ENCODE peak calls at places on chromosomes 5 and 9, in eight cellular contexts. X is mucosa of descending colon; E is activated T-helper 9 cell treated with anti-CD3 and anti-CD28 coated beads, Interleukin-2, amount 50 U/mL, for 16 hours; J is NCI-H774; N is bronchial epithelial cell; U is T1000; Q is LoVo; W is WTC11. K is an unnamed sample.

GRCh38 chr5:372911-373709 is 51.6 kb downstream of the AHRR start:
- DNase-seq in Q (no peak), W (no peak), E (no peak), J (no peak), U (no peak), N (no peak), X (peak; percentile 32), K (no peak)

GRCh38 chr9:33510264-33511183 is 13.5 kb upstream of the ANKRD18B start:
- DNase-seq in J (peak; percentile 25), E (peak; percentile 3), X (peak; percentile 56), W (peak; percentile 54), U (peak; percentile 19), N (peak; percentile 44), Q (peak; percentile 52), K (peak; percentile 49)

GRCh38 chr5:78750281-78750680 is 101.7 kb upstream of the LHFPL2 start:
- DNase-seq in N (no peak), J (no peak), E (no peak), U (no peak), X (no peak), Q (no peak), W (no peak), K (no peak)

GRCh38 chr5:17395106-17395505 is 102.9 kb upstream of the TAF11L2 start:
- DNase-seq in U (no peak), E (no peak), N (no peak), W (no peak), X (no peak), Q (no peak), J (no peak), K (no peak)

GRCh38 chr5:169288066-169288753 is 12.7 kb downstream of the SLIT3 start:
- DNase-seq in J (no peak), U (no peak), W (no peak), X (no peak), N (no peak), E (no peak), Q (no peak), K (no peak)

GRCh38 chr9:129026442-129027223 is 1.5 kb downstream of the SH3GLB2 start:
- DNase-seq in J (no peak), E (no peak), W (peak; percentile 61), U (peak; percentile 11), N (no peak), Q (no peak), X (peak; percentile 64), K (no peak)

GRCh38 chr5:96175090-96175489 is 213.4 kb upstream of the ELL2 start:
- DNase-seq in X (no peak), U (no peak), E (no peak), W (no peak), N (no peak), J (no peak), Q (peak; percentile 28), K (peak; percentile 1)

GRCh38 chr9:87873607-87874319 is 8.9 kb upstream of the SPATA31E1 start:
- DNase-seq in J (no peak), W (no peak), X (peak; percentile 57), U (no peak), Q (no peak), E (no peak), N (no peak), K (no peak)

GRCh38 chr9:96139592-96140251 is 162.3 kb downstream of the HSD17B3 start:
- DNase-seq in J (no peak), N (peak; percentile 61), U (peak; percentile 3), X (peak; percentile 51), E (no peak), W (no peak), Q (no peak), K (no peak)

GRCh38 chr5:178940569-178941360 is at the start of gene ZNF454:
- DNase-seq in Q (no peak), U (peak; percentile 88), W (peak; percentile 94), N (peak; percentile 78), J (peak; percentile 6), E (no peak), X (peak; percentile 90), K (no peak)

GRCh38 chr9:70601000-70601929 is 186.8 kb upstream of the KLF9 start:
- DNase-seq in Q (peak; percentile 27), N (peak; percentile 76), U (peak; percentile 76), W (no peak), J (peak; percentile 14), E (no peak), X (peak; percentile 83), K (no peak)

GRCh38 chr5:93578813-93579560 is 2.0 kb downstream of the NR2F1-AS1 start:
- DNase-seq in Q (no peak), N (no peak), U (peak; percentile 40), J (no peak), E (no peak), W (no peak), X (peak; percentile 49), K (no peak)

GRCh38 chr9:88781500-88782391 is 209.5 kb upstream of the S1PR3 start:
- DNase-seq in X (no peak), U (no peak), W (peak; percentile 31), N (no peak), J (no peak), E (no peak), Q (no peak), K (peak; percentile 28)

GRCh38 chr5:1437452-1437851 is 7.8 kb downstream of the SLC6A3 start:
- DNase-seq in W (peak; percentile 43), E (no peak), U (no peak), N (peak; percentile 41), Q (peak; percentile 56), J (peak; percentile 27), X (peak; percentile 49), K (no peak)

GRCh38 chr5:174176511-174176910 is 131.0 kb downstream of the NSG2 start:
- DNase-seq in J (no peak), U (no peak), X (no peak), N (no peak), Q (no peak), E (no peak), W (no peak), K (no peak)

GRCh38 chr9:108953983-108954574 is 19.9 kb downstream of the ABITRAM start:
- DNase-seq in X (no peak), U (no peak), J (peak; percentile 1), W (no peak), Q (peak; percentile 46), N (peak; percentile 64), E (no peak), K (peak; percentile 32)

GRCh38 chr9:135584371-135584770 is 22.8 kb downstream of the PAEP start:
- DNase-seq in W (no peak), N (no peak), X (no peak), Q (no peak), J (no peak), U (no peak), E (no peak), K (no peak)

GRCh38 chr9:8660383-8660782 is 860.8 kb upstream of the DMAC1 start:
- DNase-seq in J (no peak), Q (no peak), X (peak; percentile 33), E (no peak), U (peak; percentile 4), N (peak; percentile 7), W (no peak), K (no peak)

GRCh38 chr5:101532430-101532829 is 629.3 kb upstream of the ST8SIA4 start:
- DNase-seq in W (no peak), U (no peak), J (no peak), Q (no peak), N (no peak), E (no peak), X (no peak), K (no peak)

GRCh38 chr9:21153688-21154608 is 12.3 kb upstream of the IFNW1 start:
- DNase-seq in J (peak; percentile 23), E (no peak), U (no peak), N (peak; percentile 52), W (no peak), Q (no peak), X (no peak), K (no peak)

GRCh38 chr5:119323630-119324000 is 32.2 kb upstream of the TNFAIP8 start:
- DNase-seq in J (no peak), W (no peak), U (no peak), E (no peak), N (peak; percentile 99), Q (peak; percentile 51), X (no peak), K (no peak)

GRCh38 chr5:6704361-6704851 is 8.8 kb upstream of the TENT4A start:
- DNase-seq in Q (peak; percentile 68), W (no peak), E (no peak), X (no peak), J (no peak), U (peak; percentile 47), N (peak; percentile 68), K (no peak)

GRCh38 chr5:154972476-154973080 is 31.7 kb downstream of the MRPL22 start:
- DNase-seq in U (no peak), E (no peak), J (peak; percentile 47), X (no peak), N (peak; percentile 43), Q (peak; percentile 11), W (peak; percentile 32), K (no peak)

GRCh38 chr5:30524428-30524827 is 669.1 kb upstream of the CDH6 start:
- DNase-seq in X (no peak), E (no peak), Q (no peak), N (no peak), U (no peak), J (no peak), W (no peak), K (no peak)

GRCh38 chr9:129655142-129655541 is 10.3 kb upstream of the PRRX2 start:
- DNase-seq in X (no peak), N (no peak), W (no peak), U (no peak), Q (no peak), E (no peak), J (no peak), K (no peak)

GRCh38 chr5:56164371-56164770 is 68.8 kb downstream of the ANKRD55 start:
- DNase-seq in N (no peak), X (no peak), W (no peak), J (no peak), U (no peak), E (no peak), Q (no peak), K (no peak)